ENCODE peak calls at places on chromosomes 2 and 18, in nine cellular contexts. J, Z, S, T, K, G, O, U and E are unnamed samples.

GRCh38 chr2:238271061-238271554 is 17.3 kb downstream of the PER2 start:
- DNase-seq in J (no peak), Z (no peak), S (peak), T (no peak), K (no peak), G (no peak), O (no peak), U (no peak), E (no peak)

GRCh38 chr2:288002-288742 is at the start of gene ALKAL2:
- DNase-seq in J (no peak), Z (no peak), S (no peak), T (no peak), K (no peak), G (no peak), O (no peak), U (no peak), E (no peak)

GRCh38 chr2:9313443-9313842 is 106.8 kb downstream of the ASAP2 start:
- DNase-seq in J (no peak), Z (no peak), S (no peak), T (no peak), K (no peak), G (no peak), O (no peak), U (no peak), E (no peak)

GRCh38 chr2:51103205-51103604 is 71.3 kb upstream of the NRXN1 start:
- DNase-seq in J (peak), Z (no peak), S (peak), T (peak), K (no peak), G (peak), O (peak), U (no peak), E (peak)

GRCh38 chr18:48838921-48839818 is 111.6 kb downstream of the SMAD7 start:
- DNase-seq in J (peak), Z (peak), S (peak), T (peak), K (peak), G (no peak), O (no peak), U (no peak), E (peak)

GRCh38 chr2:181846840-181847554 is 44.5 kb upstream of the ITPRID2 start:
- DNase-seq in J (no peak), Z (no peak), S (no peak), T (no peak), K (no peak), G (no peak), O (no peak), U (no peak), E (no peak)

GRCh38 chr2:148764820-148765219 is 110.2 kb upstream of the KIF5C start:
- DNase-seq in J (no peak), Z (no peak), S (no peak), T (no peak), K (no peak), G (no peak), O (no peak), U (no peak), E (no peak)

GRCh38 chr2:26640331-26640745 is 828 bp downstream of the CIB4 start:
- DNase-seq in J (peak), Z (peak), S (no peak), T (peak), K (peak), G (peak), O (no peak), U (no peak), E (peak)

GRCh38 chr2:171143670-171144062 is 17.0 kb downstream of the TLK1 start:
- DNase-seq in J (no peak), Z (no peak), S (no peak), T (no peak), K (no peak), G (no peak), O (no peak), U (no peak), E (no peak)

GRCh38 chr2:24087032-24087431 is 2.4 kb upstream of the TP53I3 start:
- DNase-seq in J (no peak), Z (no peak), S (no peak), T (no peak), K (no peak), G (no peak), O (no peak), U (no peak), E (no peak)

GRCh38 chr2:129903586-129904425 is 75.7 kb upstream of the RAB6C start:
- DNase-seq in J (no peak), Z (no peak), S (no peak), T (no peak), K (no peak), G (no peak), O (no peak), U (no peak), E (no peak)

GRCh38 chr2:55106148-55106547 is 55.9 kb upstream of the RTN4 start:
- DNase-seq in J (no peak), Z (no peak), S (no peak), T (no peak), K (no peak), G (no peak), O (no peak), U (no peak), E (no peak)

GRCh38 chr2:110662560-110662959 is 15.3 kb downstream of the BUB1 start:
- DNase-seq in J (no peak), Z (no peak), S (no peak), T (no peak), K (no peak), G (no peak), O (no peak), U (no peak), E (no peak)

GRCh38 chr2:41949091-41949490 is 98.7 kb upstream of the PKDCC start:
- DNase-seq in J (no peak), Z (no peak), S (no peak), T (no peak), K (no peak), G (no peak), O (no peak), U (no peak), E (no peak)

GRCh38 chr2:165513479-165513878 is 44.0 kb downstream of the CSRNP3 start:
- DNase-seq in J (no peak), Z (no peak), S (no peak), T (no peak), K (no peak), G (no peak), O (no peak), U (no peak), E (no peak)

GRCh38 chr2:30796723-30797122 is 10.5 kb downstream of the CAPN13 start:
- DNase-seq in J (no peak), Z (no peak), S (peak), T (no peak), K (no peak), G (peak), O (no peak), U (no peak), E (no peak)

GRCh38 chr2:82391386-82391785 is 2067.7 kb downstream of the SUCLG1 start:
- DNase-seq in J (no peak), Z (no peak), S (no peak), T (no peak), K (no peak), G (no peak), O (no peak), U (no peak), E (no peak)

GRCh38 chr2:239991689-239992314 is 33.3 kb downstream of the NDUFA10 start:
- DNase-seq in J (peak), Z (no peak), S (no peak), T (peak), K (peak), G (peak), O (no peak), U (peak), E (peak)

GRCh38 chr2:74554821-74555531 is 456 bp downstream of the DOK1 start:
- DNase-seq in J (no peak), Z (peak), S (peak), T (no peak), K (no peak), G (peak), O (peak), U (no peak), E (no peak)

GRCh38 chr2:119475225-119475856 is 43.7 kb downstream of the TMEM37 start:
- DNase-seq in J (no peak), Z (no peak), S (peak), T (no peak), K (no peak), G (peak), O (peak), U (no peak), E (no peak)

GRCh38 chr2:231293163-231293562 is 94.7 kb downstream of the ARMC9 start:
- DNase-seq in J (no peak), Z (no peak), S (no peak), T (no peak), K (no peak), G (no peak), O (no peak), U (no peak), E (no peak)

GRCh38 chr2:96225016-96225533 is 16.4 kb upstream of the STARD7 start:
- DNase-seq in J (no peak), Z (no peak), S (no peak), T (no peak), K (no peak), G (no peak), O (no peak), U (peak), E (no peak)

GRCh38 chr2:65232636-65233035 is 5.0 kb downstream of the ACTR2 start:
- DNase-seq in J (no peak), Z (no peak), S (no peak), T (peak), K (no peak), G (no peak), O (no peak), U (no peak), E (peak)

GRCh38 chr2:144084114-144084661 is 435.7 kb downstream of the ZEB2 start:
- DNase-seq in J (peak), Z (no peak), S (no peak), T (peak), K (no peak), G (no peak), O (no peak), U (no peak), E (peak)

GRCh38 chr2:68190991-68191731 is 33.5 kb downstream of the PNO1 start:
- DNase-seq in J (peak), Z (no peak), S (no peak), T (peak), K (peak), G (no peak), O (no peak), U (no peak), E (peak)

GRCh38 chr18:36298113-36298701 is 694 bp downstream of the FHOD3 start:
- DNase-seq in J (no peak), Z (peak), S (peak), T (no peak), K (no peak), G (peak), O (no peak), U (no peak), E (no peak)

GRCh38 chr2:25618676-25619075 is 54.7 kb downstream of the DTNB start:
- DNase-seq in J (peak), Z (no peak), S (no peak), T (peak), K (peak), G (no peak), O (no peak), U (no peak), E (peak)

GRCh38 chr2:23131066-23131575 is 253.9 kb upstream of the KLHL29 start:
- DNase-seq in J (no peak), Z (no peak), S (no peak), T (no peak), K (no peak), G (no peak), O (no peak), U (no peak), E (no peak)

GRCh38 chr18:4557502-4557901 is 102.4 kb upstream of the DLGAP1 start:
- DNase-seq in J (no peak), Z (no peak), S (no peak), T (no peak), K (no peak), G (no peak), O (no peak), U (no peak), E (no peak)

GRCh38 chr2:138321458-138321857 is 180.1 kb upstream of the SPOPL start:
- DNase-seq in J (no peak), Z (no peak), S (no peak), T (peak), K (no peak), G (no peak), O (no peak), U (no peak), E (no peak)

GRCh38 chr2:23520256-23520655 is 135.3 kb downstream of the KLHL29 start:
- DNase-seq in J (no peak), Z (no peak), S (peak), T (no peak), K (no peak), G (no peak), O (no peak), U (no peak), E (no peak)

GRCh38 chr2:215635788-215636139 is 199.9 kb upstream of the FN1 start:
- DNase-seq in J (peak), Z (no peak), S (no peak), T (peak), K (no peak), G (no peak), O (no peak), U (no peak), E (peak)

GRCh38 chr18:45863469-45863868 is 38.0 kb downstream of the SIGLEC15 start:
- DNase-seq in J (no peak), Z (no peak), S (no peak), T (no peak), K (no peak), G (no peak), O (no peak), U (no peak), E (no peak)

GRCh38 chr18:22428672-22429071 is 11.0 kb upstream of the CTAGE1 start:
- DNase-seq in J (no peak), Z (no peak), S (no peak), T (peak), K (no peak), G (no peak), O (no peak), U (no peak), E (no peak)

GRCh38 chr2:173034143-173034542 is 41.5 kb upstream of the MAP3K20 start:
- DNase-seq in J (no peak), Z (no peak), S (peak), T (no peak), K (no peak), G (no peak), O (peak), U (no peak), E (no peak)

GRCh38 chr2:175309799-175310198 is 128.3 kb upstream of the ATP5MC3 start:
- DNase-seq in J (peak), Z (no peak), S (no peak), T (peak), K (peak), G (peak), O (no peak), U (no peak), E (peak)
- TF ChIP-seq CTCF in J (peak), Z (no peak), S (peak), T (peak), K (peak), G (peak), O (peak), U (peak), E (peak)

GRCh38 chr2:19355931-19356544 is 2.4 kb downstream of the OSR1 start:
- DNase-seq in J (no peak), Z (no peak), S (no peak), T (no peak), K (no peak), G (no peak), O (no peak), U (no peak), E (peak)

GRCh38 chr2:19355416-19355821 is 3.0 kb downstream of the OSR1 start:
- DNase-seq in J (no peak), Z (no peak), S (no peak), T (no peak), K (no peak), G (no peak), O (no peak), U (no peak), E (no peak)

GRCh38 chr2:19358242-19359020 is at the start of gene OSR1:
- DNase-seq in J (peak), Z (peak), S (peak), T (peak), K (no peak), G (peak), O (peak), U (no peak), E (peak)

GRCh38 chr2:19357383-19358241 is 811 bp downstream of the OSR1 start:
- DNase-seq in J (no peak), Z (no peak), S (no peak), T (peak), K (no peak), G (peak), O (peak), U (no peak), E (peak)

DNA sequence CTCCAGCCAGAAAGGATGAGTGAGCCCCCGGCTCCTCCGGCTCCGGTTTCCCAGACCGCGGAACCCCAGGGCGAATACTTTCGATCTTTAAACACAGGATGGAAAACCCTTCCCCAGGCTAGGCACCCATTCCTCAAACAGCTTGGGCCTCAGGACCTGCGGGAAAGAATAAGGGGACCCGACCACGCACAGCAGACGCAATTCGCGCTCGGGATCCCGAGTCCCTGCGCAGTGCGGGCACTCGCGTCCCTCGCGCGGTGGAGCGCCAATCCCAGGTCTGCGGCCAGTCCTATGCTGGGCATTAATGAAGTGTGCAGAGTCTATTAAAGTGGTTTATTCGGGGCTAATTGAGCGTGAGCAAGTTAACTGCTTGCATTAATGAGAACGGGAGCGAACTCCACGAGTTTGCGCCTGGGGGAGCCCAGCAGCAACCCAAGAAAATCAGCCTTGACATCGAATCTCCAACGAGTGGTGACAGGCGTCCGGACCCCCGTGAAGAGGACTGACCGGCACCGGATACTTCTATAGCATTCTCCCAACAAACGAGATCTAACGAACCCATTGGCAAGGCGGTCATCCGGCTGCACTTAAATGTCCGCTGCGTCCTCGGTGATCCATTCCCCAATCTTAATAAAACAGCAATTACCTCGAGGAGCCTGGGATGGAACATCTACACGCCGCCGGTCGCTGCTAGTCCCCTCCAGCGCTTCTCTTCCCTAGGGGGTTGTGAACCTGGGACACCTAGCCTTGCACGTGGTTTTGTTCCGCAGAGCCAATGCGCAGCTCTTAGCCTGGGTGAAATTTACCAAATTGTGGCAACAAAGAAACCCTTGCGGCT is 1.7 kb downstream of the OSR1 start:
- DNase-seq in J (no peak), Z (no peak), S (no peak), T (no peak), K (no peak), G (no peak), O (no peak), U (no peak), E (peak)
- H3K4me3 ChIP-seq in J (peak), Z (peak), S (peak), T (peak), K (peak), G (peak), O (peak), U (no peak), E (peak)

GRCh38 chr2:127747621-127748020 is 46.3 kb downstream of the SFT2D3 start:
- DNase-seq in J (no peak), Z (no peak), S (no peak), T (no peak), K (no peak), G (no peak), O (no peak), U (no peak), E (no peak)

GRCh38 chr2:127737892-127738291 is 36.6 kb downstream of the SFT2D3 start:
- DNase-seq in J (no peak), Z (no peak), S (no peak), T (no peak), K (no peak), G (no peak), O (no peak), U (no peak), E (no peak)

GRCh38 chr2:127740665-127741287 is 39.5 kb downstream of the SFT2D3 start:
- DNase-seq in J (no peak), Z (no peak), S (no peak), T (no peak), K (no peak), G (no peak), O (no peak), U (no peak), E (no peak)

GRCh38 chr2:127739800-127740199 is 38.5 kb downstream of the SFT2D3 start:
- DNase-seq in J (no peak), Z (no peak), S (no peak), T (no peak), K (no peak), G (no peak), O (no peak), U (no peak), E (no peak)

DNA sequence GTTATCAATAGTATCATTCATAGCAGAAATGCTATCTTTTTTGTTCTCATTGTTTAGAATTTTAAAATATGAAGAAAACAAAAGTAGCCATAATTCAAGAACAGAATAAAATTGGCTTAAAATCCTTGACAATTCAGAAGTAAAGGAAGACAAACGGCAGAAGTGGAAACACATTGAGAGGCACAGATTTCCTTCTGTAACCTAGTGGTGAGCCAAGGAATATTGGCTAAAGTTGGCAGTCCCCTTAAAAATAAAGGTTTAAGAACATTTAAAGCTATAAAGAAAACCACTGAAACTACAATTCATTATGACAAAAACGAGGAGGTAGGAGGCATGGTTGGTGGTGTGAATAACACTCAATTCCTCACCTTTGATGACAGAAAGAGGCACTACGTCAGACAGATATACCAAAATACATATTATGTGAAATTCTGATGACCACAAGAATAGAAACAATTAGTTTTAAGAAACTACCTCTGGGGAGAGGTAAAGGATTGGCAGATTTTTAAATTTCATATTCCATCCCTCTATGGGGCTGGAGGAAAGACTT is 42.3 kb downstream of the SFT2D3 start:
- DNase-seq in J (no peak), Z (no peak), S (no peak), T (no peak), K (no peak), G (no peak), O (no peak), U (no peak), E (no peak)
- TF ChIP-seq CTCF in J (no peak), Z (no peak), S (no peak), T (no peak), K (no peak), G (no peak), O (no peak), U (peak), E (no peak)

DNA sequence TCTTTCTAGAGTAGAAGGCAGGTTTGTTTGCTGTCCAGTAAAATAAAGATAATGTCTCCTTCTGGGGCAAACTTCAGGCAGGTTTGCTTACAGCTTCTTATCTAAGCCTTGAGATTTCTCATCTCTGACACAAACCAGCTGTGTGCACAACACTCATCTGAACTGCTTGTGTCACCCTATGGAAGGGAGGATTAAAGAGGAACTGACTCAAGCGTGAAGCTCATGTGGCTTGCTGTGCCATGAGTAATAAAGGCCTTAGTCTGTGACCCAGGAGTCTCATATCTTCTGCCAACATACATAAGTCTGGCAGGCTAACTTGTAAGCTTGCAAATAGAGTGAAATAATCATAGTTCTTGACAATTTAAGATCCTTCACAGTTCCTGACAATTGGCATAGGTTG is 24.2 kb upstream of the CPO start:
- DNase-seq in J (peak), Z (no peak), S (no peak), T (peak), K (peak), G (no peak), O (no peak), U (peak), E (peak)
- H3K4me3 ChIP-seq in J (no peak), Z (no peak), S (no peak), T (no peak), K (no peak), G (no peak), O (no peak), U (no peak), E (no peak)

DNA sequence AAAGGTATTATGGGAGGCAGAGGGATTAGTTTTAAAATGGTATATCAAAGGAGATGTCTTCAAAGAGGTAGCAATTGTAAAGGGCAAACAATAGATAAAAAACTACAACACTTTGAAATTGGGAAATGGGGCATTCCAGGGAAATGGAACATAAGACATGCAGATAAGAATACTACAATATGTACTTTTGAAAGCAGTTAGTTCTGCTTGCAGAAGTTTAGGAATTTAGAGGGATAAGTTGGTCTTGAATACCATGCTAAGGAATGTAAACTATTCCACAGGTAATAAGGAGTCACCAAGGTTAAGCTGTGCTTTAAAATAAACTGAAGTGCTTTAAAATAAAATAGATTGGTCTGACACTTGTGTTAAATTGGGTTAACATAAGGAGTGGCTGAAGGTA is 571.7 kb upstream of the ACVR2A start:
- DNase-seq in J (no peak), Z (no peak), S (no peak), T (peak), K (no peak), G (no peak), O (no peak), U (no peak), E (no peak)
- TF ChIP-seq CTCF in J (no peak), Z (no peak), S (no peak), T (no peak), K (no peak), G (no peak), O (no peak), U (no peak), E (no peak)